ENCODE peak calls at places on chromosome 10, in four cellular contexts. N is adrenal gland, O is GM23248, C is breast epithelium. L is an unnamed sample.

GRCh38 chr10:111234234-111234633 is 157.4 kb downstream of the ADRA2A start:
- DNase-seq in N (no peak), C (no peak), O (no peak), L (no peak)

GRCh38 chr10:38054361-38054797 is 39.8 kb upstream of the ZNF37A start:
- DNase-seq in C (no peak), O (peak; percentile 70), N (no peak), L (no peak)

GRCh38 chr10:32155075-32155516 is 98.9 kb upstream of the KIF5B start:
- DNase-seq in O (peak; percentile 84), N (no peak), C (no peak), L (no peak)

GRCh38 chr10:46226900-46227558 is 59.8 kb upstream of the ANTXRL start:
- DNase-seq in N (peak; percentile 31), O (no peak), C (peak; percentile 48), L (no peak)

GRCh38 chr10:95289921-95290421 is 832 bp downstream of the PDLIM1 start:
- DNase-seq in N (no peak), O (peak; percentile 52), C (no peak), L (no peak)

GRCh38 chr10:22491480-22491879 is 146.2 kb downstream of the SPAG6 start:
- DNase-seq in O (no peak), C (no peak), N (no peak), L (no peak)

GRCh38 chr10:17779761-17780160 is 27.8 kb downstream of the TMEM236 start:
- DNase-seq in O (no peak), C (no peak), N (no peak), L (no peak)

GRCh38 chr10:118523775-118524174 is 71.7 kb downstream of the PRLHR start:
- DNase-seq in C (no peak), O (peak; percentile 77), N (no peak), L (no peak)

GRCh38 chr10:26860026-26860541 is 674 bp downstream of the ABI1 start:
- DNase-seq in O (peak; percentile 83), N (peak; percentile 79), C (peak; percentile 63), L (peak; percentile 79)

GRCh38 chr10:36469585-36469984 is 655.8 kb upstream of the ANKRD30A start:
- DNase-seq in N (no peak), C (no peak), O (peak; percentile 88), L (no peak)

GRCh38 chr10:102452672-102453340 is 1.5 kb upstream of the C10orf95 start:
- DNase-seq in C (no peak), O (peak; percentile 88), N (peak; percentile 77), L (no peak)

GRCh38 chr10:69337312-69338132 is 59.2 kb downstream of the HK1 start:
- DNase-seq in C (no peak), O (peak; percentile 88), N (no peak), L (no peak)

GRCh38 chr10:42954776-42955492 is 121.9 kb upstream of the RET start:
- DNase-seq in N (peak; percentile 34), O (no peak), C (peak; percentile 30), L (no peak)

GRCh38 chr10:93152136-93152535 is 78.4 kb downstream of the CYP26A1 start:
- DNase-seq in O (peak; percentile 86), N (no peak), C (no peak), L (no peak)

GRCh38 chr10:71842424-71842823 is 8.6 kb downstream of the PSAP start:
- DNase-seq in N (no peak), O (no peak), C (no peak), L (no peak)

GRCh38 chr10:68992721-68993440 is 4.3 kb downstream of the KIFBP start:
- DNase-seq in O (peak; percentile 95), C (no peak), N (peak; percentile 86), L (peak; percentile 71)

GRCh38 chr10:103564799-103565365 is 71.4 kb downstream of the NEURL1 start:
- DNase-seq in O (peak; percentile 32), C (no peak), N (no peak), L (no peak)

GRCh38 chr10:43264324-43264986 is 2.4 kb downstream of the RASGEF1A start:
- DNase-seq in O (no peak), C (no peak), N (no peak), L (no peak)

GRCh38 chr10:33783078-33783477 is 448.6 kb upstream of the NRP1 start:
- DNase-seq in N (no peak), C (no peak), O (no peak), L (no peak)

GRCh38 chr10:75651452-75651851 is 220.0 kb downstream of the LRMDA start:
- DNase-seq in N (no peak), O (peak; percentile 53), C (no peak), L (no peak)

GRCh38 chr10:126839094-126839761 is 66.0 kb upstream of the DOCK1 start:
- DNase-seq in C (no peak), O (no peak), N (no peak), L (no peak)

GRCh38 chr10:114749545-114749944 is 72.0 kb upstream of the FHIP2A start:
- DNase-seq in O (no peak), C (no peak), N (no peak), L (no peak)

GRCh38 chr10:96327462-96327861 is 23.2 kb downstream of the DNTT start:
- DNase-seq in N (no peak), O (no peak), C (no peak), L (no peak)

GRCh38 chr10:70188768-70189167 is 18.5 kb upstream of the SAR1A start:
- DNase-seq in O (no peak), C (no peak), N (no peak), L (no peak)

GRCh38 chr10:80199828-80200227 is 5.5 kb downstream of the ANXA11 start:
- DNase-seq in C (no peak), N (peak; percentile 75), O (peak; percentile 95), L (no peak)

GRCh38 chr10:128473396-128473795 is 347.2 kb upstream of the MKI67 start:
- DNase-seq in O (no peak), N (no peak), C (no peak), L (peak; percentile 51)

GRCh38 chr10:93515963-93516450 is 19.6 kb downstream of the CEP55 start:
- DNase-seq in O (peak; percentile 24), C (no peak), N (no peak), L (no peak)

GRCh38 chr10:100330128-100330527 is at the start of gene PKD2L1:
- DNase-seq in C (no peak), O (no peak), N (no peak), L (no peak)

GRCh38 chr10:100327701-100328009 is 2.4 kb downstream of the PKD2L1 start:
- DNase-seq in N (no peak), C (no peak), O (no peak), L (no peak)

GRCh38 chr10:100328198-100328597 is 1.8 kb downstream of the PKD2L1 start:
- DNase-seq in N (no peak), C (no peak), O (no peak), L (no peak)

GRCh38 chr10:100325164-100325563 is 4.9 kb downstream of the PKD2L1 start:
- DNase-seq in O (peak; percentile 26), C (no peak), N (no peak), L (no peak)

GRCh38 chr10:100327007-100327700 is 2.9 kb downstream of the PKD2L1 start:
- DNase-seq in C (no peak), O (peak; percentile 72), N (peak; percentile 78), L (no peak)
- H3K4me3 ChIP-seq in C (no peak overlapping the region), O (no peak overlapping the region), N (no peak overlapping the region), L (no peak overlapping the region)

DNA sequence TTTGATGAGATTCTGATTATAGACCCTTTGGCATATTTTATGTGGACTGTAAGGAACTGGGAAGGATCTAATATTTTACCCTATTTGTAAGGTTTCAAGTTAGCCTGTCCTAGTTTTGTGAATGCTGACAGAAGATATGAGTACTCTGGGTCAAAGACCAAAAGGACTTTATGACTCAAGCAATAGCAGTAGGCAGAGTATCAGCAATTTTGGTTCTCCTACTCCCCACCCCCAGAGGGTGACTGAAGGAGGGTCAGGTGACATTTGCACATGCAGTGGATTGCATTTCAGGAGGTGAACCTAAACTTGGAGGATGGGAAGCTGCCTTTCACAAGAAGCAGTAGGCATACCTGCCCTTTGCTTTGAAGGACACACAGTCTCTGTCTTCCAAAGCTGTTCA is 84.0 kb upstream of the KLF6 start:
- DNase-seq in N (no peak), O (no peak), C (no peak), L (no peak)
- H3K4me1 ChIP-seq in N (no peaks in the 10 kb centered on the region), O (peaks cover 4% of the 10 kb centered on the region), C (no peaks in the 10 kb centered on the region), L (no peaks in the 10 kb centered on the region)

GRCh38 chr10:73997806-73998622 is at the start of gene VCL:
- DNase-seq in C (peak; percentile 99), N (peak; percentile 99), O (peak; percentile 99), L (peak; percentile 99)

GRCh38 chr10:73998623-73999622 is 1.0 kb downstream of the VCL start:
- DNase-seq in O (peak; percentile 89), C (peak; percentile 70), N (peak; percentile 65), L (peak; percentile 78)

GRCh38 chr10:74000892-74001669 is 3.2 kb downstream of the VCL start:
- DNase-seq in O (no peak), N (no peak), C (no peak), L (no peak)

GRCh38 chr10:73997479-73997805 is 474 bp upstream of the VCL start:
- DNase-seq in O (no peak), C (no peak), N (peak; percentile 84), L (no peak)

GRCh38 chr10:73999703-74000102 is 1.8 kb downstream of the VCL start:
- DNase-seq in O (peak; percentile 74), C (no peak), N (no peak), L (no peak)
- H3K4me3 ChIP-seq in O (peak overlapping the region; percentile 99), C (peak overlapping the region; percentile 85), N (no peak overlapping the region), L (peak overlapping the region; percentile 86)

DNA sequence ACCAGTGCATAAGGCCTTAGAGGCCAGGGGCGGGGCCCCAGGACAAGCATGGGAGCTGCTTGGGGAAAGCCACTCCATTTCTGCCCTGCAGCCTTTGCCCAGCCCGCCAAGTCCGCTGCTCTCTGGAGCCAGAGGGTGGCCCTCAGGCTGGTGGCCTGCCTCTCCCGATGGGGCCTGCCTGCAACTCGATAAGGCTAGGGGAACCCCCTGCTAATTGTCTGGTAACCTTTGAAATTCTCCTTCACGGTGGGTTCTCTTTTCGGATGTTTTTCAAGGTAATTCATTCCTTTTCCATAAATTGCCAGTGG is 94.9 kb downstream of the ZMIZ1 start:
- DNase-seq in C (no peak), O (no peak), N (no peak), L (no peak)
- H3K4me1 ChIP-seq in C (peaks cover 19% of the 10 kb centered on the region), O (peaks cover 41% of the 10 kb centered on the region), N (peaks cover 37% of the 10 kb centered on the region), L (no peaks in the 10 kb centered on the region)

GRCh38 chr10:121988361-121989324 is at the start of gene TACC2:
- DNase-seq in C (no peak), O (no peak), N (no peak), L (no peak)

GRCh38 chr10:121999301-121999700 is 10.3 kb downstream of the TACC2 start:
- DNase-seq in O (peak; percentile 26), C (no peak), N (no peak), L (no peak)

GRCh38 chr10:121998462-121998861 is 9.5 kb downstream of the TACC2 start:
- DNase-seq in N (no peak), C (no peak), O (peak; percentile 8), L (no peak)

GRCh38 chr10:121990015-121990677 is 1.2 kb downstream of the TACC2 start:
- DNase-seq in N (no peak), C (no peak), O (no peak), L (no peak)

DNA sequence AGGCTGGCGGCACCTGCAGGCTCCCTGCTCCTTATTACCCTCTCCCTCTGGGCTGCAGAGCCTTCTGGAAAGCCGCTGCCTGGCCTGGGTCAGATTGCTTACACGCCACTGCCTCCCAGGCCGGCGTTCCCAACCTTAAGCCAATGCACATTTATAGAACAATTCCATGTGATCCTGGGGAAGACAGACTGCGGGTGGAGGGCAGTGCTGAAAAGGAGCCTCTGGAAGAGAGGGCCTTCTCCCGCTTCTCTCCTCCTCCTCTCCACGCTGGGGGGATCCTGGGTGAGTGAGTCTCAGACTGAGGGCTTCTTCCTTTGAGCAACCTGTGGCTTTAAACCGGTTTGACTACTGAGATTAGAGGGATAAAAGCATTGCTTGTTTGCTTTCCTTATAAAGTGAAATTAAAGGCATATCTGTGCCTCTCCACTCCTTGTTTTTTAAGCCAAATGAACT is 5.5 kb downstream of the TACC2 start:
- DNase-seq in N (no peak), O (peak; percentile 21), C (peak; percentile 56), L (no peak)
- H3K4me3 ChIP-seq in N (no peak overlapping the region), O (no peak overlapping the region), C (no peak overlapping the region), L (peak overlapping the region; percentile 60)

GRCh38 chr10:132273966-132274365 is 33.8 kb downstream of the STK32C start:
- DNase-seq in N (no peak), O (no peak), C (no peak), L (peak; percentile 62)
- H3K4me1 ChIP-seq in N (no peaks in the 10 kb centered on the region), O (peaks cover 3% of the 10 kb centered on the region), C (no peaks in the 10 kb centered on the region), L (no peaks in the 10 kb centered on the region)